ENCODE peak calls at places on chromosomes 3 and 15, in six cellular contexts. F, Q, T, J, L and R are unnamed samples.

GRCh38 chr15:33586791-33587697 is 276.3 kb downstream of the RYR3 start:
- DNase-seq in L (peak; percentile 48), Q (no peak), F (no peak), T (no peak), J (no peak), R (no peak)

GRCh38 chr3:73546961-73547360 is 77.8 kb downstream of the PDZRN3 start:
- DNase-seq in T (no peak), Q (no peak), L (peak; percentile 95), F (no peak), J (no peak), R (peak; percentile 50)

GRCh38 chr3:63763156-63763555 is 55.9 kb upstream of the C3orf49 start:
- DNase-seq in F (no peak), T (no peak), J (no peak), Q (no peak), L (peak; percentile 28), R (peak; percentile 20)

GRCh38 chr3:146222204-146223046 is 28.5 kb downstream of the PLSCR4 start:
- DNase-seq in T (no peak), J (no peak), F (peak; percentile 46), L (no peak), Q (no peak), R (peak; percentile 3)

GRCh38 chr3:27387625-27388024 is 18.4 kb upstream of the NEK10 start:
- DNase-seq in Q (no peak), L (no peak), F (peak; percentile 14), J (no peak), T (no peak), R (no peak)

GRCh38 chr3:64972793-64973192 is 285.0 kb upstream of the ADAMTS9 start:
- DNase-seq in J (no peak), F (no peak), Q (no peak), L (no peak), T (no peak), R (no peak)

GRCh38 chr3:142946861-142947260 is 16.6 kb downstream of the PAQR9 start:
- DNase-seq in T (no peak), J (no peak), L (no peak), Q (no peak), F (no peak), R (no peak)

GRCh38 chr15:57037548-57037947 is 119.1 kb downstream of the TCF12 start:
- DNase-seq in F (no peak), J (no peak), T (no peak), L (no peak), Q (no peak), R (no peak)

GRCh38 chr3:115855911-115856310 is 232.6 kb downstream of the GAP43 start:
- DNase-seq in Q (no peak), J (no peak), F (no peak), L (no peak), T (no peak), R (no peak)

GRCh38 chr3:180324791-180325190 is 277.2 kb upstream of the TTC14 start:
- DNase-seq in J (no peak), F (no peak), T (no peak), L (no peak), Q (no peak), R (no peak)

GRCh38 chr3:41202075-41202833 is 2.9 kb downstream of the CTNNB1 start:
- DNase-seq in L (no peak), F (no peak), J (no peak), Q (no peak), T (no peak), R (no peak)

DNA sequence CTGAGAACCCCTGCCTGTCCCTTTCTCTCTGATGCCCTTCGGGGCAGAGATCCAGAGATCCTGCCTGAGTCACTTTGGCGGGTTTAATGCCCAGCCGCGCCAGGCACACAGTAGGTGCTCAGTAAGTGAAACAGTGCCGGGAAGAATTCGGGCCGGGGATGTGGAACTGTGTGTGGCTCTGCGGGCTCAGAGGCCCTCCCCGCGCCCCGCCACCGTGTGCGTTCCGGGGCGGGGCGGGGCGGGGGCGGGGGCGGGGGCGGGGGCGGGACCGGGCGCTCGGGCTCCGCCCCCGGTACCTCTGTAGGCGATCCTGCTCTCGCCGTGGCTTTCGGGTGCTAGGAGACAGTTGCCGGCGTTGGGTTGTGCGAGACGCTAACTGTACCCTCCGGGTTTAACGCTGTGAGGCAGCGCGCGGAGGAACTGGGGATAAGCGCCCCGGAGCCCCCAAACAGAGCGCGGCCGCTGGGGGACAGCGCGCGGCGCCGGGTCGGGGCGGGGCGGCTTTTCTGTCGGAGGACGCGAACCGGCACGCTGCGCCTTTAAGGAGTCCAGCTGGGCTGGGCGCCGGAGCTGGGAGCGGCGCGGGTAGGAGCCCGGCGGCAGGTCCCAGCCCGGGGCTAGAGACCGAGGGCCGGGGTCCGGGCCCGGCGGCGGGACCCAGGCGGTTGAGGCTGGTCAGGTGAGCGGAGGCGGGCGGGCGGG is at the start of gene ABHD6:
- DNase-seq in L (peak; percentile 42), J (peak; percentile 76), T (peak; percentile 69), Q (peak; percentile 78), F (peak; percentile 79), R (peak; percentile 70)
- TF ChIP-seq CTCF in L (peak; percentile 71), J (no peak), T (peak; percentile 10), Q (peak; percentile 20), F (no peak), R (peak; percentile 34)

GRCh38 chr3:59607628-59608027 is 557.8 kb upstream of the CFAP20DC start:
- DNase-seq in J (no peak), T (no peak), F (no peak), L (no peak), Q (no peak), R (no peak)
- TF ChIP-seq CTCF in J (no peak), T (no peak), F (no peak), L (peak; percentile 28), Q (no peak), R (no peak)

GRCh38 chr15:28900892-28901586 is 15.3 kb downstream of the APBA2 start:
- DNase-seq in J (no peak), L (no peak), Q (no peak), F (no peak), T (no peak), R (no peak)

GRCh38 chr15:28902856-28903255 is 17.1 kb downstream of the APBA2 start:
- DNase-seq in F (no peak), J (no peak), T (no peak), L (no peak), Q (no peak), R (no peak)

GRCh38 chr15:28903555-28903954 is 17.8 kb downstream of the APBA2 start:
- DNase-seq in F (no peak), L (no peak), T (no peak), Q (no peak), J (no peak), R (no peak)

GRCh38 chr15:28901587-28901980 is 15.8 kb downstream of the APBA2 start:
- DNase-seq in F (no peak), T (no peak), Q (no peak), J (no peak), L (no peak), R (no peak)

GRCh38 chr15:28901987-28902745 is 16.4 kb downstream of the APBA2 start:
- DNase-seq in L (no peak), F (peak; percentile 59), Q (no peak), J (no peak), T (no peak), R (no peak)
- TF ChIP-seq CTCF in L (peak; percentile 35), F (peak; percentile 33), Q (no peak), J (no peak), T (peak; percentile 12), R (no peak)

GRCh38 chr15:66163553-66163952 is 90.0 kb downstream of the MEGF11 start:
- DNase-seq in L (no peak), Q (no peak), J (no peak), T (no peak), F (no peak), R (no peak)

GRCh38 chr15:66162286-66162685 is 91.3 kb downstream of the MEGF11 start:
- DNase-seq in F (no peak), T (no peak), J (no peak), Q (no peak), L (no peak), R (no peak)

GRCh38 chr15:66161108-66161507 is 92.4 kb downstream of the MEGF11 start:
- DNase-seq in J (no peak), Q (no peak), L (no peak), F (no peak), T (no peak), R (no peak)

GRCh38 chr15:66164788-66165187 is 88.8 kb downstream of the MEGF11 start:
- DNase-seq in L (no peak), F (no peak), T (no peak), Q (no peak), J (no peak), R (no peak)

DNA sequence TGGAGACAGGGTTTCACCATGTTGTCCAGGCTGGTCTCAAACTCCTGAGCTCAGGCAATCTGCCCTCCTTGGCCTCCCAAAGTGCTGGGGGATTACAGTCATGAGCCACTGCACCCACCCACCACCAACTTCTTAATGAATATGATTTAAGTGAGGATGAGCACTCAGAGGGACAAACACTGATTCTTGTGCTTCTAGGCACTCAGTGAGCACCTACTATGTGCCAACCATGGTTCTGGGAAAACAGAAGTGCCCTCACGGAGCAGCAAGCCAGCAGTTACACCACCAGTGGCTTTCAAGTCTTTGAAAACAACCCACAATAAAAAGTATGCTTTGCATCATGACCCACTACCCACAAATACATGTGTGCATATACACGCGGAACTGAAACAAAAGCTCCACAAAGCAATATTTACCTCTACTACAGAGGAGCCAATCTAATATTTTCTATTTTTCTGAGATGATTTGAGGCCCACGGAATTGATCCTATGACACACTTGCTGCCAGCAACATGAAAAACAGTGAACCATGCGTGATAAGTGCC is 91.9 kb downstream of the MEGF11 start:
- DNase-seq in L (no peak), J (no peak), T (no peak), Q (no peak), F (no peak), R (no peak)
- TF ChIP-seq CTCF in L (no peak), J (no peak), T (no peak), Q (no peak), F (no peak), R (no peak)